ENCODE peak calls at places on chromosomes 16 and 17, in eight cellular contexts. O is tibial artery, G is thoracic aorta, I is PC-3, V is OCI-LY7, B is AG04449, E is CD14-positive monocyte, L is H1. S is an unnamed sample.

GRCh38 chr16:25097304-25097988 is 14.1 kb upstream of the LCMT1 start:
- DNase-seq in O (no peak), G (no peak), I (no peak), V (no peak), B (peak; percentile 56), E (no peak), L (no peak), S (no peak)

GRCh38 chr17:18984273-18985114 is 20.1 kb downstream of the FAM83G start:
- DNase-seq in O (no peak), G (no peak), I (peak; percentile 20), V (no peak), B (no peak), E (no peak), L (no peak), S (no peak)

GRCh38 chr17:82231562-82232321 is 2.9 kb downstream of the SLC16A3 start:
- DNase-seq in O (peak; percentile 89), G (no peak), I (peak; percentile 58), V (no peak), B (no peak), E (peak; percentile 84), L (no peak), S (peak; percentile 71)

GRCh38 chr16:18932243-18932997 is 6.2 kb upstream of the SMG1 start:
- DNase-seq in O (peak; percentile 82), G (peak; percentile 9), I (peak; percentile 22), V (no peak), B (peak; percentile 29), E (no peak), L (no peak), S (no peak)

GRCh38 chr16:81932668-81933067 is 78.6 kb downstream of the SDR42E1 start:
- DNase-seq in O (peak; percentile 20), G (no peak), I (no peak), V (no peak), B (no peak), E (no peak), L (no peak), S (no peak)

GRCh38 chr17:49224198-49224996 is 6.2 kb downstream of the PHOSPHO1 start:
- DNase-seq in O (no peak), G (no peak), I (no peak), V (peak; percentile 49), B (no peak), E (no peak), L (no peak), S (peak; percentile 27)

GRCh38 chr16:14501331-14502255 is 128.5 kb downstream of the PARN start:
- DNase-seq in O (peak; percentile 95), G (peak; percentile 77), I (peak; percentile 87), V (no peak), B (peak; percentile 72), E (no peak), L (peak; percentile 51), S (peak; percentile 67)

GRCh38 chr17:75047398-75048098 is 523 bp downstream of the KCTD2 start:
- DNase-seq in O (peak; percentile 73), G (no peak), I (no peak), V (peak; percentile 47), B (no peak), E (no peak), L (no peak), S (peak; percentile 24)

GRCh38 chr17:11097121-11097520 is 143.9 kb upstream of the SHISA6 start:
- DNase-seq in O (no peak), G (no peak), I (no peak), V (no peak), B (no peak), E (no peak), L (no peak), S (no peak)

GRCh38 chr17:10646393-10646990 is 10.6 kb downstream of the MYH3 start:
- DNase-seq in O (peak; percentile 79), G (peak; percentile 12), I (peak; percentile 53), V (peak; percentile 71), B (peak; percentile 5), E (peak; percentile 54), L (no peak), S (peak; percentile 70)

GRCh38 chr17:9002610-9003354 is 18.5 kb upstream of the NTN1 start:
- DNase-seq in O (peak; percentile 81), G (no peak), I (no peak), V (no peak), B (no peak), E (no peak), L (no peak), S (peak; percentile 57)

GRCh38 chr17:49227436-49228261 is 2.9 kb downstream of the PHOSPHO1 start:
- DNase-seq in O (peak; percentile 81), G (no peak), I (peak; percentile 88), V (peak; percentile 82), B (peak; percentile 10), E (peak; percentile 67), L (no peak), S (peak; percentile 90)

GRCh38 chr17:2094891-2095535 is 40.1 kb downstream of the HIC1 start:
- DNase-seq in O (peak; percentile 86), G (no peak), I (peak; percentile 10), V (peak; percentile 27), B (no peak), E (no peak), L (no peak), S (no peak)

GRCh38 chr17:77864234-77865108 is 94.0 kb upstream of the TNRC6C start:
- DNase-seq in O (peak; percentile 60), G (no peak), I (no peak), V (peak; percentile 48), B (no peak), E (no peak), L (no peak), S (no peak)

GRCh38 chr17:76053230-76054111 is 18.8 kb downstream of the SRP68 start:
- DNase-seq in O (no peak), G (no peak), I (peak; percentile 75), V (no peak), B (no peak), E (no peak), L (no peak), S (peak; percentile 48)

GRCh38 chr16:70605284-70605659 is 41.1 kb upstream of the IL34 start:
- DNase-seq in O (no peak), G (no peak), I (no peak), V (no peak), B (no peak), E (no peak), L (no peak), S (no peak)

GRCh38 chr16:64445649-64446048 is 676.2 kb downstream of the CDH11 start:
- DNase-seq in O (no peak), G (no peak), I (no peak), V (no peak), B (no peak), E (no peak), L (no peak), S (no peak)

DNA sequence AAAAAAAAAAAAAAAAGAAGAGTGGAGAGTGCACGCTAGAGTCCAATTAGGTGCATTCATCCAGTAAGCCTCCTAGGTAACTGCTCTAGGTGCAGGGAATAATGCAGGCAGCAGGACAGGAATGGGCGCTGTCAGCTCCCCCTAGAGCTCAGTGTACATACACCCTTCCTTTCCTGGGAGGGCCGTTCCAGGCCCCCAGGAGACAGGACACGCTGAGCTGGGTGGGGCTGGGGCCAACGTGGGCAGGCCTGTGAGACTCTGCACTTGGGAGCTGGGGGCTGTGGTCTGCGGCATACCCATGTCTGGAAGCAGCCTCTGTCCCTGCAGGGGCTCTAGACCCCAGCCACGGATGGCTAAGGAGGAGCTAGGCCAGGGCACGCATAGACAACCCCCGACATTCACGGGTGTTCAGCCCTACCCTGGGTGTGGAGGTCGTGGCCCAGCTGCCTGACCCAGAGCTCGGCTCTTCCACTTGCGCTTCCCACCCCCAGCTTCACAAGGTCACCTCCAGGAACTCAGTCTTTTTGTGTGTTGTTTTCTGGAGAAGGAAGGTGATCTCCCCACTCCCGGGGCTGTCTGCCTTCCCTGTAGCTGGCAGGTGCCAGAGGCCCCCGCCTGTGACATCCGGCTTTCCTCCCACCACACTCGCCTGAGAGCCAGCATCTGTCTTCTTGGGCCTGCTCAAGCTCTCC is 985 bp upstream of the ANTKMT start:
- DNase-seq in O (no peak), G (no peak), I (peak; percentile 53), V (peak; percentile 83), B (no peak), E (no peak), L (no peak), S (peak; percentile 62)
- TF ChIP-seq CTCF in O (no peak), G (no peak), I (peak; percentile 42), V (no peak), B (peak; percentile 29), E (no peak), L (no peak), S (peak; percentile 45)

DNA sequence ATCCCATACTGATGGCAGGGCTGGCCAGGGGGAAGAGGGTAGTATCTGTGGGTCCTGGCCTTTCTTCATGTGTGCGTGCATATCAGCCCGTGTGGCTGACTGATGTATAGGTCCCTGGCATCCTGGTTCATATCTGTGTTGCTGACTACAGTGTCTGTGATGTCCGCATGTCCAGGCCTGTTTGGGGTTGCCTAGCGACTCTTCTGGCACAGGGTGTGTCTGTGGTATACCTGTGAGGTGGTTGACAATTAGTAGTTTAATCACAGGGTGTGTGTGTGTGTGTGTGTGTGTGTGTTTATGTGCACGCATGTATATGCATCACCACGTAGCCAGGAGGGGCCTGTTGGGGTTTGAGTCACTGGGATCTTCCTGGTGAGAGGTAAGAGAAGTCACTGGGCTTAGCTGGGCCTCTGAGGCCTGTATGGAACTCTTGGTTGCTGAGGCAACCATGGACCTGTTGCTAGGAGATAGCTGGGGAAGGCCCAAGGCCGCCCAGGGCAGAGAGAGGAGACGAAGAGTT is 634 bp upstream of the TMEM95 start:
- DNase-seq in O (no peak), G (no peak), I (peak; percentile 53), V (no peak), B (no peak), E (no peak), L (no peak), S (no peak)
- TF ChIP-seq CTCF in O (no peak), G (no peak), I (no peak), V (no peak), B (no peak), E (no peak), L (no peak), S (no peak)

GRCh38 chr16:49778202-49778601 is 77.7 kb downstream of the ZNF423 start:
- DNase-seq in O (no peak), G (no peak), I (no peak), V (no peak), B (no peak), E (no peak), L (no peak), S (no peak)

GRCh38 chr16:49781401-49781800 is 74.5 kb downstream of the ZNF423 start:
- DNase-seq in O (no peak), G (no peak), I (no peak), V (no peak), B (no peak), E (no peak), L (no peak), S (no peak)

GRCh38 chr16:49779979-49780378 is 75.9 kb downstream of the ZNF423 start:
- DNase-seq in O (no peak), G (no peak), I (no peak), V (no peak), B (no peak), E (no peak), L (no peak), S (no peak)

GRCh38 chr16:49782405-49782804 is 73.5 kb downstream of the ZNF423 start:
- DNase-seq in O (no peak), G (no peak), I (peak; percentile 1), V (no peak), B (no peak), E (no peak), L (no peak), S (no peak)

GRCh38 chr16:49780436-49780835 is 75.5 kb downstream of the ZNF423 start:
- DNase-seq in O (no peak), G (no peak), I (no peak), V (no peak), B (no peak), E (no peak), L (no peak), S (no peak)
- TF ChIP-seq CTCF in O (no peak), G (no peak), I (no peak), V (no peak), B (no peak), E (no peak), L (no peak), S (no peak)

GRCh38 chr17:45812102-45812501 is 28.0 kb downstream of the CRHR1 start:
- DNase-seq in O (no peak), G (no peak), I (peak; percentile 47), V (peak; percentile 8), B (no peak), E (no peak), L (no peak), S (no peak)
- TF ChIP-seq CTCF in O (no peak), G (no peak), I (peak; percentile 47), V (peak; percentile 37), B (no peak), E (no peak), L (peak; percentile 34), S (no peak)